ENCODE peak calls at places on chromosomes 12 and 14, in eight cellular contexts. One of them, this sample, is unnamed.

GRCh38 chr12:19288603-19289244 is 150.6 kb upstream of the AEBP2 start:
- DNase-seq in right cardiac atrium: no peak
- DNase-seq in CD4-positive, alpha-beta memory T cell: peak; percentile 14
- DNase-seq in stimulated activated CD4-positive, alpha-beta T cell treated with anti-CD3 and anti-CD28 coated beads, TNF-alpha, amount 100 ng/mL, for 4 hours: no peak
- DNase-seq in activated CD8-positive, alpha-beta memory T cell treated with anti-CD3 and anti-CD28 coated beads for 4 hours: no peak
- DNase-seq in GM23338: peak; percentile 79
- DNase-seq in M059J: peak; percentile 56
- DNase-seq in glomerular endothelial cell: no peak
- DNase-seq in this sample: no peak

GRCh38 chr12:70540996-70541395 is 96.2 kb downstream of the PTPRB start:
- DNase-seq in right cardiac atrium: no peak
- DNase-seq in CD4-positive, alpha-beta memory T cell: no peak
- DNase-seq in stimulated activated CD4-positive, alpha-beta T cell treated with anti-CD3 and anti-CD28 coated beads, TNF-alpha, amount 100 ng/mL, for 4 hours: no peak
- DNase-seq in activated CD8-positive, alpha-beta memory T cell treated with anti-CD3 and anti-CD28 coated beads for 4 hours: no peak
- DNase-seq in GM23338: no peak
- DNase-seq in M059J: no peak
- DNase-seq in glomerular endothelial cell: no peak
- DNase-seq in this sample: no peak

GRCh38 chr12:123363385-123363742 is 1.3 kb downstream of the SBNO1 start:
- DNase-seq in right cardiac atrium: no peak
- DNase-seq in CD4-positive, alpha-beta memory T cell: peak; percentile 30
- DNase-seq in stimulated activated CD4-positive, alpha-beta T cell treated with anti-CD3 and anti-CD28 coated beads, TNF-alpha, amount 100 ng/mL, for 4 hours: no peak
- DNase-seq in activated CD8-positive, alpha-beta memory T cell treated with anti-CD3 and anti-CD28 coated beads for 4 hours: no peak
- DNase-seq in GM23338: no peak
- DNase-seq in M059J: no peak
- DNase-seq in glomerular endothelial cell: no peak
- DNase-seq in this sample: no peak

GRCh38 chr12:113802966-113803828 is 162.9 kb downstream of the RBM19 start:
- DNase-seq in right cardiac atrium: no peak
- DNase-seq in CD4-positive, alpha-beta memory T cell: no peak
- DNase-seq in stimulated activated CD4-positive, alpha-beta T cell treated with anti-CD3 and anti-CD28 coated beads, TNF-alpha, amount 100 ng/mL, for 4 hours: no peak
- DNase-seq in activated CD8-positive, alpha-beta memory T cell treated with anti-CD3 and anti-CD28 coated beads for 4 hours: no peak
- DNase-seq in GM23338: no peak
- DNase-seq in M059J: no peak
- DNase-seq in glomerular endothelial cell: no peak
- DNase-seq in this sample: no peak

GRCh38 chr12:42958271-42958674 is 368.7 kb upstream of the PRICKLE1 start:
- DNase-seq in right cardiac atrium: peak; percentile 56
- DNase-seq in CD4-positive, alpha-beta memory T cell: no peak
- DNase-seq in stimulated activated CD4-positive, alpha-beta T cell treated with anti-CD3 and anti-CD28 coated beads, TNF-alpha, amount 100 ng/mL, for 4 hours: no peak
- DNase-seq in activated CD8-positive, alpha-beta memory T cell treated with anti-CD3 and anti-CD28 coated beads for 4 hours: no peak
- DNase-seq in GM23338: no peak
- DNase-seq in M059J: peak; percentile 67
- DNase-seq in glomerular endothelial cell: no peak
- DNase-seq in this sample: no peak

GRCh38 chr14:83255015-83255726 is 1721.5 kb upstream of the SEL1L start:
- DNase-seq in right cardiac atrium: no peak
- DNase-seq in CD4-positive, alpha-beta memory T cell: no peak
- DNase-seq in stimulated activated CD4-positive, alpha-beta T cell treated with anti-CD3 and anti-CD28 coated beads, TNF-alpha, amount 100 ng/mL, for 4 hours: no peak
- DNase-seq in activated CD8-positive, alpha-beta memory T cell treated with anti-CD3 and anti-CD28 coated beads for 4 hours: no peak
- DNase-seq in GM23338: no peak
- DNase-seq in M059J: no peak
- DNase-seq in glomerular endothelial cell: no peak
- DNase-seq in this sample: no peak

GRCh38 chr12:124301084-124301654 is 6.3 kb downstream of the RFLNA start:
- DNase-seq in right cardiac atrium: no peak
- DNase-seq in CD4-positive, alpha-beta memory T cell: no peak
- DNase-seq in stimulated activated CD4-positive, alpha-beta T cell treated with anti-CD3 and anti-CD28 coated beads, TNF-alpha, amount 100 ng/mL, for 4 hours: no peak
- DNase-seq in activated CD8-positive, alpha-beta memory T cell treated with anti-CD3 and anti-CD28 coated beads for 4 hours: no peak
- DNase-seq in GM23338: no peak
- DNase-seq in M059J: no peak
- DNase-seq in glomerular endothelial cell: no peak
- DNase-seq in this sample: no peak

GRCh38 chr14:96424104-96424989 is 32.4 kb downstream of the AK7 start:
- DNase-seq in right cardiac atrium: peak; percentile 52
- DNase-seq in CD4-positive, alpha-beta memory T cell: peak; percentile 52
- DNase-seq in stimulated activated CD4-positive, alpha-beta T cell treated with anti-CD3 and anti-CD28 coated beads, TNF-alpha, amount 100 ng/mL, for 4 hours: no peak
- DNase-seq in activated CD8-positive, alpha-beta memory T cell treated with anti-CD3 and anti-CD28 coated beads for 4 hours: no peak
- DNase-seq in GM23338: peak; percentile 90
- DNase-seq in M059J: peak; percentile 67
- DNase-seq in glomerular endothelial cell: peak; percentile 72
- DNase-seq in this sample: no peak

This sample was measured in H9.